ENCODE peak calls at places on chromosomes 12 and 14, in six cellular contexts. R is GM23338, W is WTC11, Q is GM12878, C is K562, K is HepG2. L is an unnamed sample.

GRCh38 chr12:106304001-106304421 is 1.5 kb downstream of the TCP11L2 start:
- DNase-seq in K (no peak), R (no peak), C (no peak), Q (no peak), W (no peak), L (no peak)

GRCh38 chr12:124490584-124491305 is 76.7 kb downstream of the NCOR2 start:
- DNase-seq in Q (no peak), K (no peak), C (peak), R (no peak), W (no peak), L (no peak)

GRCh38 chr12:89663577-89664357 is 44.9 kb downstream of the ATP2B1 start:
- DNase-seq in K (no peak), W (no peak), C (peak), Q (peak), R (no peak), L (no peak)

GRCh38 chr12:7907009-7907408 is 29.0 kb downstream of the SLC2A3 start:
- DNase-seq in C (peak), R (peak), K (peak), Q (no peak), W (peak), L (peak)

GRCh38 chr14:59705866-59706265 is 129.3 kb upstream of the CCDC175 start:
- DNase-seq in K (no peak), W (no peak), R (no peak), C (no peak), Q (no peak), L (no peak)

GRCh38 chr14:66979083-66979974 is 209.9 kb upstream of the GARIN2 start:
- DNase-seq in C (no peak), K (no peak), Q (no peak), R (no peak), W (no peak), L (no peak)

GRCh38 chr12:122891661-122892525 is 4.0 kb downstream of the VPS37B start:
- DNase-seq in K (no peak), C (no peak), W (no peak), Q (no peak), R (peak), L (no peak)

GRCh38 chr14:86532219-86532618 is 1002.3 kb downstream of the FLRT2 start:
- DNase-seq in W (no peak), R (no peak), K (no peak), C (no peak), Q (no peak), L (no peak)

GRCh38 chr14:71405676-71406075 is 498.4 kb downstream of the PCNX1 start:
- DNase-seq in R (no peak), Q (no peak), K (no peak), W (no peak), C (no peak), L (no peak)

GRCh38 chr12:111757361-111758119 is 9.2 kb upstream of the ALDH2 start:
- DNase-seq in C (no peak), W (no peak), K (no peak), R (no peak), Q (no peak), L (no peak)

GRCh38 chr12:105409286-105409685 is 78.8 kb downstream of the C12orf75 start:
- DNase-seq in R (no peak), C (no peak), Q (no peak), W (no peak), K (no peak), L (no peak)

GRCh38 chr14:75322746-75323145 is 44.1 kb downstream of the FOS start:
- DNase-seq in Q (no peak), K (no peak), R (peak), C (no peak), W (no peak), L (no peak)

GRCh38 chr14:59688224-59689170 is 111.9 kb upstream of the CCDC175 start:
- DNase-seq in Q (no peak), R (peak), K (peak), W (peak), C (peak), L (peak)

GRCh38 chr12:114703060-114703493 is 19.1 kb upstream of the TBX3 start:
- DNase-seq in R (peak), W (no peak), K (peak), C (no peak), Q (no peak), L (no peak)

GRCh38 chr14:61140872-61141271 is 140.3 kb downstream of the TMEM30B start:
- DNase-seq in K (no peak), C (no peak), W (no peak), Q (no peak), R (no peak), L (no peak)

GRCh38 chr12:3968523-3968922 is 95.3 kb upstream of the PARP11 start:
- DNase-seq in K (no peak), Q (no peak), C (no peak), W (no peak), R (no peak), L (no peak)

GRCh38 chr12:107448198-107448597 is 237.4 kb upstream of the PWP1 start:
- DNase-seq in W (peak), C (peak), R (peak), K (no peak), Q (no peak), L (peak)
- TF ChIP-seq CREB1 in W (no peak), C (no peak), R (no peak), K (no peak), Q (no peak), L (no peak)

GRCh38 chr12:11901687-11902524 is 168.8 kb upstream of the BCL2L14 start:
- DNase-seq in K (no peak), Q (no peak), W (no peak), R (no peak), C (no peak), L (no peak)
- TF ChIP-seq CREB1 in K (no peak), Q (no peak), W (no peak), R (no peak), C (no peak), L (no peak)

DNA sequence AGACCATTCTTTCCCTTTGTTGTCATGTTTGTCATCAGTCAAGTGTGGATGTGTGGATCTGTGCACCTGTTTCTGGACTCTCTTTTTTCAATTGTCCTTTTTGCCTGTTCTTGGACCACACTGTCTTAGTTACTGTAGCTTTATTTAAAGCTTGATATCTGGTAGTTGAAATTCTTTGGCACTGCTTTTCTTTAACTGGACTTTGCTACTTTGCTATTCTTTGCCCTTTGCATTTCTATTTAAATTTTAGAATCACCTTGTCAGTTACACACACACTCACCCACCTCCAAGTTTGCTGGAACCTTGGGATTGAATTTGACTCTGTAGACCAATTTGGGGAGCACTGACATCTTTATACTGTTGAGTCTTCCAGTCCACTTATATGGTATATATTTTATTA is 61.5 kb downstream of the VRK1 start:
- DNase-seq in R (no peak), C (no peak), W (no peak), K (no peak), Q (no peak), L (no peak)
- TF ChIP-seq CREB1 in R (no peak), C (no peak), W (no peak), K (no peak), Q (no peak), L (no peak)

GRCh38 chr12:19529933-19530630 is 90.8 kb downstream of the AEBP2 start:
- DNase-seq in Q (no peak), R (no peak), C (no peak), W (no peak), K (no peak), L (no peak)
- TF ChIP-seq CREB1 in Q (no peak), R (no peak), C (no peak), W (no peak), K (no peak), L (no peak)

DNA sequence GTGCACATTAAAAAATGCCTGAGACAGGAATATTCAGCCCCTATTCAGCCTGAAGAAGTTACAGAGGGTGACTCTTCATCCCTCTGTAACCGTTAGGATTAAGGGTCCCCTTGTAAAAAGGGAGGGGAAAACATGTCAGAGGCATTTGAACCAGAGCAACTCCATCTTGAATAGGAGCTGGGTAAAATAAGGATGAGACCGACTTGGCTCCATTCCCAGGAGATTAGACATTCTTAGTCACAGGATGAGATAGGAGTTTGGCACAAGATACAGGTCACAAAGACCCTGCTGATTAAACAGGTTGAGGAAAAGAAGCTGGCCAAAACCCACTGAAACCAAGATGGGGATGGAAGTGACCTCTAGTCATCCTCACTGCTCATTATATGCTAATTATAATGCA is 19.9 kb upstream of the MDM1 start:
- DNase-seq in Q (no peak), W (no peak), R (no peak), C (no peak), K (no peak), L (no peak)
- TF ChIP-seq CREB1 in Q (no peak), W (no peak), R (no peak), C (no peak), K (no peak), L (no peak)